ENCODE peak calls at places on chromosomes 12 and 14, in nine cellular contexts. One of them, this sample, is unnamed.

GRCh38 chr14:71103662-71104484 is 196.6 kb downstream of the PCNX1 start:
- DNase-seq in psoas muscle: no peak
- DNase-seq in breast epithelium: no peak
- DNase-seq in Peyer's patch: no peak
- DNase-seq in aorta: no peak
- DNase-seq in mammary epithelial cell: peak; percentile 42
- DNase-seq in stomach: no peak
- DNase-seq in sigmoid colon: no peak
- DNase-seq in CD8-positive, alpha-beta memory T cell: peak; percentile 24
- DNase-seq in this sample: no peak

GRCh38 chr14:84273181-84273580 is 1256.8 kb upstream of the FLRT2 start:
- DNase-seq in psoas muscle: no peak
- DNase-seq in breast epithelium: no peak
- DNase-seq in Peyer's patch: no peak
- DNase-seq in aorta: no peak
- DNase-seq in mammary epithelial cell: no peak
- DNase-seq in stomach: no peak
- DNase-seq in sigmoid colon: no peak
- DNase-seq in CD8-positive, alpha-beta memory T cell: no peak
- DNase-seq in this sample: no peak

GRCh38 chr12:41206298-41206697 is 18.2 kb downstream of the PDZRN4 start:
- DNase-seq in psoas muscle: no peak
- DNase-seq in breast epithelium: no peak
- DNase-seq in Peyer's patch: no peak
- DNase-seq in aorta: no peak
- DNase-seq in mammary epithelial cell: no peak
- DNase-seq in stomach: no peak
- DNase-seq in sigmoid colon: no peak
- DNase-seq in CD8-positive, alpha-beta memory T cell: no peak
- DNase-seq in this sample: no peak

GRCh38 chr14:76655331-76655730 is 105.9 kb upstream of the VASH1 start:
- DNase-seq in psoas muscle: no peak
- DNase-seq in breast epithelium: no peak
- DNase-seq in Peyer's patch: no peak
- DNase-seq in aorta: no peak
- DNase-seq in mammary epithelial cell: no peak
- DNase-seq in stomach: no peak
- DNase-seq in sigmoid colon: no peak
- DNase-seq in CD8-positive, alpha-beta memory T cell: no peak
- DNase-seq in this sample: no peak

GRCh38 chr12:6213969-6214368 is 13.8 kb downstream of the CD9 start:
- DNase-seq in psoas muscle: no peak
- DNase-seq in breast epithelium: no peak
- DNase-seq in Peyer's patch: no peak
- DNase-seq in aorta: no peak
- DNase-seq in mammary epithelial cell: no peak
- DNase-seq in stomach: no peak
- DNase-seq in sigmoid colon: no peak
- DNase-seq in CD8-positive, alpha-beta memory T cell: no peak
- DNase-seq in this sample: no peak

GRCh38 chr14:81236138-81236537 is 15.4 kb upstream of the GTF2A1 start:
- DNase-seq in psoas muscle: no peak
- DNase-seq in breast epithelium: no peak
- DNase-seq in Peyer's patch: no peak
- DNase-seq in aorta: no peak
- DNase-seq in mammary epithelial cell: no peak
- DNase-seq in stomach: no peak
- DNase-seq in sigmoid colon: no peak
- DNase-seq in CD8-positive, alpha-beta memory T cell: no peak
- DNase-seq in this sample: no peak

GRCh38 chr14:68787235-68787727 is 5.6 kb downstream of the ZFP36L1 start:
- DNase-seq in psoas muscle: no peak
- DNase-seq in breast epithelium: no peak
- DNase-seq in Peyer's patch: peak; percentile 47
- DNase-seq in aorta: no peak
- DNase-seq in mammary epithelial cell: no peak
- DNase-seq in stomach: peak; percentile 44
- DNase-seq in sigmoid colon: peak; percentile 85
- DNase-seq in CD8-positive, alpha-beta memory T cell: peak; percentile 59
- DNase-seq in this sample: peak; percentile 34

GRCh38 chr12:120055231-120055630 is 61.3 kb downstream of the RAB35 start:
- DNase-seq in psoas muscle: no peak
- DNase-seq in breast epithelium: no peak
- DNase-seq in Peyer's patch: no peak
- DNase-seq in aorta: no peak
- DNase-seq in mammary epithelial cell: peak; percentile 83
- DNase-seq in stomach: no peak
- DNase-seq in sigmoid colon: no peak
- DNase-seq in CD8-positive, alpha-beta memory T cell: no peak
- DNase-seq in this sample: no peak

GRCh38 chr12:93103154-93103553 is 174.1 kb upstream of the EEA1 start:
- DNase-seq in psoas muscle: no peak
- DNase-seq in breast epithelium: no peak
- DNase-seq in Peyer's patch: no peak
- DNase-seq in aorta: no peak
- DNase-seq in mammary epithelial cell: no peak
- DNase-seq in stomach: no peak
- DNase-seq in sigmoid colon: peak; percentile 88
- DNase-seq in CD8-positive, alpha-beta memory T cell: no peak
- DNase-seq in this sample: peak; percentile 20

GRCh38 chr14:99745307-99745951 is 47.8 kb upstream of the EML1 start:
- DNase-seq in psoas muscle: no peak
- DNase-seq in breast epithelium: no peak
- DNase-seq in Peyer's patch: no peak
- DNase-seq in aorta: no peak
- DNase-seq in mammary epithelial cell: no peak
- DNase-seq in stomach: no peak
- DNase-seq in sigmoid colon: no peak
- DNase-seq in CD8-positive, alpha-beta memory T cell: no peak
- DNase-seq in this sample: no peak

GRCh38 chr12:26740991-26741390 is 92.0 kb downstream of the ITPR2 start:
- DNase-seq in psoas muscle: no peak
- DNase-seq in breast epithelium: no peak
- DNase-seq in Peyer's patch: no peak
- DNase-seq in aorta: no peak
- DNase-seq in mammary epithelial cell: no peak
- DNase-seq in stomach: no peak
- DNase-seq in sigmoid colon: no peak
- DNase-seq in CD8-positive, alpha-beta memory T cell: no peak
- DNase-seq in this sample: no peak

GRCh38 chr14:61403411-61403810 is 82.0 kb downstream of the PRKCH start:
- DNase-seq in psoas muscle: no peak
- DNase-seq in breast epithelium: no peak
- DNase-seq in Peyer's patch: no peak
- DNase-seq in aorta: no peak
- DNase-seq in mammary epithelial cell: no peak
- DNase-seq in stomach: no peak
- DNase-seq in sigmoid colon: no peak
- DNase-seq in CD8-positive, alpha-beta memory T cell: peak; percentile 64
- DNase-seq in this sample: no peak

GRCh38 chr12:76085159-76085868 is 829 bp upstream of the NAP1L1 start:
- DNase-seq in psoas muscle: no peak
- DNase-seq in breast epithelium: no peak
- DNase-seq in Peyer's patch: peak; percentile 31
- DNase-seq in aorta: no peak
- DNase-seq in mammary epithelial cell: peak; percentile 10
- DNase-seq in stomach: no peak
- DNase-seq in sigmoid colon: no peak
- DNase-seq in CD8-positive, alpha-beta memory T cell: peak; percentile 53
- DNase-seq in this sample: no peak

GRCh38 chr14:100375963-100376735 is 53.0 kb downstream of the SLC25A47 start:
- DNase-seq in psoas muscle: peak; percentile 96
- DNase-seq in breast epithelium: peak; percentile 91
- DNase-seq in Peyer's patch: peak; percentile 89
- DNase-seq in aorta: peak; percentile 97
- DNase-seq in mammary epithelial cell: peak; percentile 96
- DNase-seq in stomach: peak; percentile 95
- DNase-seq in sigmoid colon: peak; percentile 97
- DNase-seq in CD8-positive, alpha-beta memory T cell: peak; percentile 91
- DNase-seq in this sample: peak; percentile 97

GRCh38 chr14:100328495-100329163 is 5.5 kb downstream of the SLC25A47 start:
- DNase-seq in psoas muscle: no peak
- DNase-seq in breast epithelium: no peak
- DNase-seq in Peyer's patch: no peak
- DNase-seq in aorta: no peak
- DNase-seq in mammary epithelial cell: no peak
- DNase-seq in stomach: no peak
- DNase-seq in sigmoid colon: no peak
- DNase-seq in CD8-positive, alpha-beta memory T cell: no peak
- DNase-seq in this sample: peak; percentile 49

GRCh38 chr12:116598341-116599284 is 39.4 kb downstream of the MAP1LC3B2 start:
- DNase-seq in psoas muscle: no peak
- DNase-seq in breast epithelium: no peak
- DNase-seq in Peyer's patch: no peak
- DNase-seq in aorta: peak; percentile 67
- DNase-seq in mammary epithelial cell: no peak
- DNase-seq in stomach: no peak
- DNase-seq in sigmoid colon: no peak
- DNase-seq in CD8-positive, alpha-beta memory T cell: no peak
- DNase-seq in this sample: no peak
- H3K27ac ChIP-seq in psoas muscle: peak overlapping the region; percentile 83
- H3K27ac ChIP-seq in breast epithelium: peak overlapping the region; percentile 87
- H3K27ac ChIP-seq in Peyer's patch: peak overlapping the region; percentile 64
- H3K27ac ChIP-seq in aorta: no peak overlapping the region
- H3K27ac ChIP-seq in mammary epithelial cell: no peak overlapping the region
- H3K27ac ChIP-seq in stomach: peak overlapping the region; percentile 42
- H3K27ac ChIP-seq in sigmoid colon: peak overlapping the region; percentile 86
- H3K27ac ChIP-seq in CD8-positive, alpha-beta memory T cell: peak overlapping the region; percentile 10
- H3K27ac ChIP-seq in this sample: peak overlapping the region; percentile 80

DNA sequence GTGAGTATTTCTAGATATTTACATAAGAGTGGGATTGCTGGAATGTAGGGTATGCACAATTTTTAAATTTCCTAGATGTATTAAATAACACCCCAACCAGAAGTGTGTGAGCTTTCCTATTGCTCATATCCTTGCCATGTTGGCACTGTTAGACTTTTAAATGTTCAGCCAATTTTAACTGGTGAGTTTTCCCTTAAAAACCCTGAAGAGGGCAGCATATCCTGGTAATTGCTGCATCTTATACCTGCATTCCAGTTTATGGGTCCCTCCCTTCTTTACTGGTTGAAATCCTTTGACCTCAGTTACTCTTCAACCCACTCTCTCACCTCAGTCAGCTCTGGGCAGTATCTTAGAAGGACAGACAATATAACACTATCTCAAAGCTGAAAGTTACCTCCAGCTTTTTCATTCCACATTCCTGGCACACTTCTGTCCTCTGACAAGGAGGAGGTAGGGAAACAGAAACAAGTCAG is 270.6 kb downstream of the PAWR start:
- DNase-seq in psoas muscle: no peak
- DNase-seq in breast epithelium: no peak
- DNase-seq in Peyer's patch: no peak
- DNase-seq in aorta: no peak
- DNase-seq in mammary epithelial cell: peak; percentile 76
- DNase-seq in stomach: no peak
- DNase-seq in sigmoid colon: no peak
- DNase-seq in CD8-positive, alpha-beta memory T cell: no peak
- DNase-seq in this sample: no peak
- H3K4me1 ChIP-seq in psoas muscle: no peaks in the 10 kb centered on the region
- H3K4me1 ChIP-seq in breast epithelium: no peaks in the 10 kb centered on the region
- H3K4me1 ChIP-seq in Peyer's patch: no peaks in the 10 kb centered on the region
- H3K4me1 ChIP-seq in aorta: peaks cover 1% of the 10 kb centered on the region
- H3K4me1 ChIP-seq in mammary epithelial cell: peaks cover 58% of the 10 kb centered on the region
- H3K4me1 ChIP-seq in stomach: peaks cover 13% of the 10 kb centered on the region
- H3K4me1 ChIP-seq in sigmoid colon: peaks cover 44% of the 10 kb centered on the region
- H3K4me1 ChIP-seq in CD8-positive, alpha-beta memory T cell: no peaks in the 10 kb centered on the region
- H3K4me1 ChIP-seq in this sample: no peaks in the 10 kb centered on the region

DNA sequence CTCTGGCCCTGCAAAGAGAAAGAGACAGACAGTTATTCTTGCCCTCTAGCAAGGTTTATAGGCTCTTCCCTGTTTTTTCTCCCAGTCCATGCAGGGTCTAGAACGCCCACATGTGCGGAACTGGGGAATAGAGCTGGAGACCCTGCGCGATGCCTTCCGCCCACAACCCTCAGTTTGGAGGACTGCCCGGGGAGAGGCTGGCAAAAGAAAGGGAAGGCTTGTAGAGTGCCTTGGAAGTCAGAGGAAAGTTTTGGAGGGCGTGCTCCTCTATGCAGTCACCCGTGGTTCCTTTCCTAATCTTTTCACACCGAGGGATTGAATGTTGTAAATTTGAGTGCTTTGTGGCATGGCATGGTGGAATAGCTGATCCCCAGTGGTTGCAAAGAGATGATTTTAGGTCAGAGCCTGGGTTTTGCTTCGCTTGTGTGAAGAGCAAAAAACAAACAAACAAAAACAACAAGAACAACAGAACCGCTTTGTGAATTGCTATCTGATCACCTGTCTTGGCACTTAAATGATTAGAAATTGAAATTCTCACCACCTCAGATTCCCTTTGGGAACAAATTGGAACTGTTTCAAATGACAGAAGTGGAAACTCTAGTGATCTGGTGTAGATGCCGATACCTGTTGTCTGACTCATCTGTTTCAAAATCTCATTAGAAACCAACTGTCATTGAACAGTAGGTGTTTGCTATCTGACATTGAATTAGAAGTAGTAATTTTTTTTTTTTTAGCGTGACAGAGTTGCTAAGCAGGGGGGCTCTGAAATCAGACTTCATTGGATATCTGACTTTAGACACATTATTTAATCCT is 984 bp downstream of the GAS2L3 start:
- DNase-seq in psoas muscle: no peak
- DNase-seq in breast epithelium: no peak
- DNase-seq in Peyer's patch: no peak
- DNase-seq in aorta: peak; percentile 72
- DNase-seq in mammary epithelial cell: peak; percentile 71
- DNase-seq in stomach: no peak
- DNase-seq in sigmoid colon: no peak
- DNase-seq in CD8-positive, alpha-beta memory T cell: no peak
- DNase-seq in this sample: no peak
- H3K4me3 ChIP-seq in psoas muscle: peak overlapping the region; percentile 72
- H3K4me3 ChIP-seq in breast epithelium: peak overlapping the region; percentile 65
- H3K4me3 ChIP-seq in Peyer's patch: peak overlapping the region; percentile 67
- H3K4me3 ChIP-seq in aorta: peak overlapping the region; percentile 2
- H3K4me3 ChIP-seq in mammary epithelial cell: peak overlapping the region; percentile 74
- H3K4me3 ChIP-seq in stomach: peak overlapping the region; percentile 76
- H3K4me3 ChIP-seq in sigmoid colon: peak overlapping the region; percentile 41
- H3K4me3 ChIP-seq in CD8-positive, alpha-beta memory T cell: peak overlapping the region; percentile 66
- H3K4me3 ChIP-seq in this sample: peak overlapping the region; percentile 55

GRCh38 chr14:89927466-89927865 is 27.1 kb downstream of the EFCAB11 start:
- DNase-seq in psoas muscle: no peak
- DNase-seq in breast epithelium: no peak
- DNase-seq in Peyer's patch: no peak
- DNase-seq in aorta: no peak
- DNase-seq in mammary epithelial cell: no peak
- DNase-seq in stomach: no peak
- DNase-seq in sigmoid colon: no peak
- DNase-seq in CD8-positive, alpha-beta memory T cell: no peak
- DNase-seq in this sample: no peak

GRCh38 chr14:89936654-89937185 is 17.8 kb downstream of the EFCAB11 start:
- DNase-seq in psoas muscle: no peak
- DNase-seq in breast epithelium: no peak
- DNase-seq in Peyer's patch: no peak
- DNase-seq in aorta: no peak
- DNase-seq in mammary epithelial cell: no peak
- DNase-seq in stomach: no peak
- DNase-seq in sigmoid colon: no peak
- DNase-seq in CD8-positive, alpha-beta memory T cell: no peak
- DNase-seq in this sample: no peak

DNA sequence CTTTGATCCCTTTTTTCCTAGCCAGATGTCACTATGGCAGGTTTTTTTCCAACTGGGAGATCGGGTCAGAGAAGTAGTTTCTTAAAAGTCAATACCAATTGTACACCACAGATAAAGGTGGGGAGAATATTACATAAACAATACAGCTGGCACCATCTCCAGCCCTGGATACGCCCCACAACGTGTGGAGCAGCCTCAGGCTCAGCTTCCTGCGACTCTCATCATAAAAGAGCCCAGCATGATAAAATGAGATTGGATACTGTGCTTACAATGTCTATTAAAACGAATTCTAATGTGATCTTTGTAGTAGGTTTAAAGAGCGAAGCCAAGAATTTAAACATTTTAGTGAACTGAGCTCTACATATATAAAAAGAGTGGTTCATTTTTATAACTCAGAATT is 21.5 kb downstream of the EFCAB11 start:
- DNase-seq in psoas muscle: no peak
- DNase-seq in breast epithelium: no peak
- DNase-seq in Peyer's patch: no peak
- DNase-seq in aorta: no peak
- DNase-seq in mammary epithelial cell: no peak
- DNase-seq in stomach: no peak
- DNase-seq in sigmoid colon: no peak
- DNase-seq in CD8-positive, alpha-beta memory T cell: no peak
- DNase-seq in this sample: no peak
- H3K27ac ChIP-seq in psoas muscle: no peak overlapping the region
- H3K27ac ChIP-seq in breast epithelium: no peak overlapping the region
- H3K27ac ChIP-seq in Peyer's patch: no peak overlapping the region
- H3K27ac ChIP-seq in aorta: no peak overlapping the region
- H3K27ac ChIP-seq in mammary epithelial cell: no peak overlapping the region
- H3K27ac ChIP-seq in stomach: no peak overlapping the region
- H3K27ac ChIP-seq in sigmoid colon: no peak overlapping the region
- H3K27ac ChIP-seq in CD8-positive, alpha-beta memory T cell: no peak overlapping the region
- H3K27ac ChIP-seq in this sample: no peak overlapping the region

This sample was measured in heart left ventricle.